ENCODE peak calls at places on chromosomes 7 and 10, in seven cellular contexts. One of them, this sample, is unnamed.

GRCh38 chr10:4763960-4764428 is 62.0 kb upstream of the AKR1E2 start:
- DNase-seq in A549: no peak
- DNase-seq in ELR: peak
- DNase-seq in stimulated activated naive CD8-positive, alpha-beta T cell treated with anti-CD3 and anti-CD28 coated beads, Interleukin-15, amount 100 ng/mL, for 72 hours: no peak
- DNase-seq in stimulated activated CD4-positive, alpha-beta T cell treated with anti-CD3 and anti-CD28 coated beads, Interleukin-4, amount 100 ng/mL, for 24 hours: peak
- DNase-seq in stromal cell of bone marrow: peak
- DNase-seq in stimulated activated CD8-positive, alpha-beta memory T cell treated with anti-CD3 and anti-CD28 coated beads, Interleukin-2, amount 100 ng/mL, for 48 hours: no peak
- DNase-seq in this sample: peak

GRCh38 chr10:132236161-132236560 is 49.4 kb downstream of the DPYSL4 start:
- DNase-seq in A549: no peak
- DNase-seq in ELR: no peak
- DNase-seq in stromal cell of bone marrow: no peak
- DNase-seq in stimulated activated naive CD8-positive, alpha-beta T cell treated with anti-CD3 and anti-CD28 coated beads, Interleukin-15, amount 100 ng/mL, for 72 hours: no peak
- DNase-seq in stimulated activated CD8-positive, alpha-beta memory T cell treated with anti-CD3 and anti-CD28 coated beads, Interleukin-2, amount 100 ng/mL, for 48 hours: no peak
- DNase-seq in stimulated activated CD4-positive, alpha-beta T cell treated with anti-CD3 and anti-CD28 coated beads, Interleukin-4, amount 100 ng/mL, for 24 hours: no peak
- DNase-seq in this sample: no peak

GRCh38 chr7:142334236-142334635 is 76.4 kb upstream of the PRSS58 start:
- DNase-seq in stromal cell of bone marrow: no peak
- DNase-seq in stimulated activated CD8-positive, alpha-beta memory T cell treated with anti-CD3 and anti-CD28 coated beads, Interleukin-2, amount 100 ng/mL, for 48 hours: no peak
- DNase-seq in stimulated activated CD4-positive, alpha-beta T cell treated with anti-CD3 and anti-CD28 coated beads, Interleukin-4, amount 100 ng/mL, for 24 hours: no peak
- DNase-seq in A549: no peak
- DNase-seq in ELR: no peak
- DNase-seq in stimulated activated naive CD8-positive, alpha-beta T cell treated with anti-CD3 and anti-CD28 coated beads, Interleukin-15, amount 100 ng/mL, for 72 hours: no peak
- DNase-seq in this sample: no peak

GRCh38 chr10:35626971-35627507 is 15.1 kb downstream of the FZD8 start:
- DNase-seq in stimulated activated naive CD8-positive, alpha-beta T cell treated with anti-CD3 and anti-CD28 coated beads, Interleukin-15, amount 100 ng/mL, for 72 hours: no peak
- DNase-seq in A549: no peak
- DNase-seq in stimulated activated CD4-positive, alpha-beta T cell treated with anti-CD3 and anti-CD28 coated beads, Interleukin-4, amount 100 ng/mL, for 24 hours: no peak
- DNase-seq in stimulated activated CD8-positive, alpha-beta memory T cell treated with anti-CD3 and anti-CD28 coated beads, Interleukin-2, amount 100 ng/mL, for 48 hours: no peak
- DNase-seq in stromal cell of bone marrow: peak
- DNase-seq in ELR: peak
- DNase-seq in this sample: no peak

GRCh38 chr7:14505906-14506305 is 396.6 kb downstream of the DGKB start:
- DNase-seq in stimulated activated CD8-positive, alpha-beta memory T cell treated with anti-CD3 and anti-CD28 coated beads, Interleukin-2, amount 100 ng/mL, for 48 hours: no peak
- DNase-seq in stromal cell of bone marrow: no peak
- DNase-seq in stimulated activated naive CD8-positive, alpha-beta T cell treated with anti-CD3 and anti-CD28 coated beads, Interleukin-15, amount 100 ng/mL, for 72 hours: no peak
- DNase-seq in A549: no peak
- DNase-seq in ELR: no peak
- DNase-seq in stimulated activated CD4-positive, alpha-beta T cell treated with anti-CD3 and anti-CD28 coated beads, Interleukin-4, amount 100 ng/mL, for 24 hours: no peak
- DNase-seq in this sample: no peak

GRCh38 chr7:351256-351655 is 61.3 kb downstream of the FOXL3 start:
- DNase-seq in ELR: no peak
- DNase-seq in stimulated activated CD8-positive, alpha-beta memory T cell treated with anti-CD3 and anti-CD28 coated beads, Interleukin-2, amount 100 ng/mL, for 48 hours: peak
- DNase-seq in stimulated activated CD4-positive, alpha-beta T cell treated with anti-CD3 and anti-CD28 coated beads, Interleukin-4, amount 100 ng/mL, for 24 hours: peak
- DNase-seq in stromal cell of bone marrow: no peak
- DNase-seq in A549: no peak
- DNase-seq in stimulated activated naive CD8-positive, alpha-beta T cell treated with anti-CD3 and anti-CD28 coated beads, Interleukin-15, amount 100 ng/mL, for 72 hours: peak
- DNase-seq in this sample: peak

GRCh38 chr7:126535176-126535575 is 717.6 kb downstream of the GRM8 start:
- DNase-seq in stimulated activated naive CD8-positive, alpha-beta T cell treated with anti-CD3 and anti-CD28 coated beads, Interleukin-15, amount 100 ng/mL, for 72 hours: no peak
- DNase-seq in A549: no peak
- DNase-seq in stimulated activated CD4-positive, alpha-beta T cell treated with anti-CD3 and anti-CD28 coated beads, Interleukin-4, amount 100 ng/mL, for 24 hours: no peak
- DNase-seq in stromal cell of bone marrow: no peak
- DNase-seq in ELR: no peak
- DNase-seq in stimulated activated CD8-positive, alpha-beta memory T cell treated with anti-CD3 and anti-CD28 coated beads, Interleukin-2, amount 100 ng/mL, for 48 hours: no peak
- DNase-seq in this sample: no peak

GRCh38 chr10:76209135-76209534 is 777.7 kb downstream of the LRMDA start:
- DNase-seq in stimulated activated CD8-positive, alpha-beta memory T cell treated with anti-CD3 and anti-CD28 coated beads, Interleukin-2, amount 100 ng/mL, for 48 hours: no peak
- DNase-seq in A549: no peak
- DNase-seq in stimulated activated naive CD8-positive, alpha-beta T cell treated with anti-CD3 and anti-CD28 coated beads, Interleukin-15, amount 100 ng/mL, for 72 hours: no peak
- DNase-seq in stromal cell of bone marrow: peak
- DNase-seq in ELR: peak
- DNase-seq in stimulated activated CD4-positive, alpha-beta T cell treated with anti-CD3 and anti-CD28 coated beads, Interleukin-4, amount 100 ng/mL, for 24 hours: no peak
- DNase-seq in this sample: no peak

GRCh38 chr7:100544949-100545635 is 6.1 kb downstream of the AGFG2 start:
- DNase-seq in stromal cell of bone marrow: no peak
- DNase-seq in A549: no peak
- DNase-seq in ELR: no peak
- DNase-seq in stimulated activated CD4-positive, alpha-beta T cell treated with anti-CD3 and anti-CD28 coated beads, Interleukin-4, amount 100 ng/mL, for 24 hours: no peak
- DNase-seq in stimulated activated naive CD8-positive, alpha-beta T cell treated with anti-CD3 and anti-CD28 coated beads, Interleukin-15, amount 100 ng/mL, for 72 hours: no peak
- DNase-seq in stimulated activated CD8-positive, alpha-beta memory T cell treated with anti-CD3 and anti-CD28 coated beads, Interleukin-2, amount 100 ng/mL, for 48 hours: no peak
- DNase-seq in this sample: peak

GRCh38 chr7:43569424-43569823 is 13.5 kb upstream of the STK17A start:
- DNase-seq in stimulated activated naive CD8-positive, alpha-beta T cell treated with anti-CD3 and anti-CD28 coated beads, Interleukin-15, amount 100 ng/mL, for 72 hours: no peak
- DNase-seq in ELR: peak
- DNase-seq in A549: no peak
- DNase-seq in stromal cell of bone marrow: peak
- DNase-seq in stimulated activated CD8-positive, alpha-beta memory T cell treated with anti-CD3 and anti-CD28 coated beads, Interleukin-2, amount 100 ng/mL, for 48 hours: no peak
- DNase-seq in stimulated activated CD4-positive, alpha-beta T cell treated with anti-CD3 and anti-CD28 coated beads, Interleukin-4, amount 100 ng/mL, for 24 hours: no peak
- DNase-seq in this sample: no peak

GRCh38 chr10:119517235-119518141 is 25.0 kb downstream of the RGS10 start:
- DNase-seq in A549: no peak
- DNase-seq in stimulated activated CD4-positive, alpha-beta T cell treated with anti-CD3 and anti-CD28 coated beads, Interleukin-4, amount 100 ng/mL, for 24 hours: peak
- DNase-seq in ELR: peak
- DNase-seq in stimulated activated naive CD8-positive, alpha-beta T cell treated with anti-CD3 and anti-CD28 coated beads, Interleukin-15, amount 100 ng/mL, for 72 hours: peak
- DNase-seq in stromal cell of bone marrow: no peak
- DNase-seq in stimulated activated CD8-positive, alpha-beta memory T cell treated with anti-CD3 and anti-CD28 coated beads, Interleukin-2, amount 100 ng/mL, for 48 hours: peak
- DNase-seq in this sample: peak

GRCh38 chr10:1142596-1142995 is 86.4 kb downstream of the WDR37 start:
- DNase-seq in stromal cell of bone marrow: no peak
- DNase-seq in A549: no peak
- DNase-seq in stimulated activated CD8-positive, alpha-beta memory T cell treated with anti-CD3 and anti-CD28 coated beads, Interleukin-2, amount 100 ng/mL, for 48 hours: no peak
- DNase-seq in stimulated activated CD4-positive, alpha-beta T cell treated with anti-CD3 and anti-CD28 coated beads, Interleukin-4, amount 100 ng/mL, for 24 hours: no peak
- DNase-seq in stimulated activated naive CD8-positive, alpha-beta T cell treated with anti-CD3 and anti-CD28 coated beads, Interleukin-15, amount 100 ng/mL, for 72 hours: no peak
- DNase-seq in ELR: peak
- DNase-seq in this sample: no peak

GRCh38 chr10:73584737-73585136 is 6.4 kb downstream of the USP54 start:
- DNase-seq in stimulated activated naive CD8-positive, alpha-beta T cell treated with anti-CD3 and anti-CD28 coated beads, Interleukin-15, amount 100 ng/mL, for 72 hours: no peak
- DNase-seq in ELR: peak
- DNase-seq in stimulated activated CD4-positive, alpha-beta T cell treated with anti-CD3 and anti-CD28 coated beads, Interleukin-4, amount 100 ng/mL, for 24 hours: no peak
- DNase-seq in stromal cell of bone marrow: no peak
- DNase-seq in A549: no peak
- DNase-seq in stimulated activated CD8-positive, alpha-beta memory T cell treated with anti-CD3 and anti-CD28 coated beads, Interleukin-2, amount 100 ng/mL, for 48 hours: no peak
- DNase-seq in this sample: no peak

GRCh38 chr10:20963721-20964595 is 66.8 kb upstream of the NEBL start:
- DNase-seq in stromal cell of bone marrow: no peak
- DNase-seq in stimulated activated CD4-positive, alpha-beta T cell treated with anti-CD3 and anti-CD28 coated beads, Interleukin-4, amount 100 ng/mL, for 24 hours: no peak
- DNase-seq in stimulated activated naive CD8-positive, alpha-beta T cell treated with anti-CD3 and anti-CD28 coated beads, Interleukin-15, amount 100 ng/mL, for 72 hours: no peak
- DNase-seq in A549: no peak
- DNase-seq in ELR: no peak
- DNase-seq in stimulated activated CD8-positive, alpha-beta memory T cell treated with anti-CD3 and anti-CD28 coated beads, Interleukin-2, amount 100 ng/mL, for 48 hours: no peak
- DNase-seq in this sample: no peak

GRCh38 chr7:148535227-148535626 is 55.3 kb upstream of the C7orf33 start:
- DNase-seq in stimulated activated CD4-positive, alpha-beta T cell treated with anti-CD3 and anti-CD28 coated beads, Interleukin-4, amount 100 ng/mL, for 24 hours: peak
- DNase-seq in A549: no peak
- DNase-seq in stimulated activated CD8-positive, alpha-beta memory T cell treated with anti-CD3 and anti-CD28 coated beads, Interleukin-2, amount 100 ng/mL, for 48 hours: peak
- DNase-seq in stromal cell of bone marrow: no peak
- DNase-seq in ELR: no peak
- DNase-seq in stimulated activated naive CD8-positive, alpha-beta T cell treated with anti-CD3 and anti-CD28 coated beads, Interleukin-15, amount 100 ng/mL, for 72 hours: peak
- DNase-seq in this sample: peak

GRCh38 chr10:79192677-79193003 is 123.9 kb downstream of the ZMIZ1 start:
- DNase-seq in stimulated activated CD8-positive, alpha-beta memory T cell treated with anti-CD3 and anti-CD28 coated beads, Interleukin-2, amount 100 ng/mL, for 48 hours: no peak
- DNase-seq in ELR: peak
- DNase-seq in stimulated activated naive CD8-positive, alpha-beta T cell treated with anti-CD3 and anti-CD28 coated beads, Interleukin-15, amount 100 ng/mL, for 72 hours: no peak
- DNase-seq in A549: no peak
- DNase-seq in stromal cell of bone marrow: no peak
- DNase-seq in stimulated activated CD4-positive, alpha-beta T cell treated with anti-CD3 and anti-CD28 coated beads, Interleukin-4, amount 100 ng/mL, for 24 hours: no peak
- DNase-seq in this sample: peak

GRCh38 chr10:117318909-117319308 is 56.3 kb downstream of the PDZD8 start:
- DNase-seq in stromal cell of bone marrow: no peak
- DNase-seq in ELR: peak
- DNase-seq in A549: peak
- DNase-seq in stimulated activated naive CD8-positive, alpha-beta T cell treated with anti-CD3 and anti-CD28 coated beads, Interleukin-15, amount 100 ng/mL, for 72 hours: no peak
- DNase-seq in stimulated activated CD4-positive, alpha-beta T cell treated with anti-CD3 and anti-CD28 coated beads, Interleukin-4, amount 100 ng/mL, for 24 hours: no peak
- DNase-seq in stimulated activated CD8-positive, alpha-beta memory T cell treated with anti-CD3 and anti-CD28 coated beads, Interleukin-2, amount 100 ng/mL, for 48 hours: no peak
- DNase-seq in this sample: peak

GRCh38 chr7:70647801-70648491 is 484.0 kb upstream of the GALNT17 start:
- DNase-seq in ELR: peak
- DNase-seq in A549: no peak
- DNase-seq in stimulated activated naive CD8-positive, alpha-beta T cell treated with anti-CD3 and anti-CD28 coated beads, Interleukin-15, amount 100 ng/mL, for 72 hours: peak
- DNase-seq in stimulated activated CD4-positive, alpha-beta T cell treated with anti-CD3 and anti-CD28 coated beads, Interleukin-4, amount 100 ng/mL, for 24 hours: peak
- DNase-seq in stimulated activated CD8-positive, alpha-beta memory T cell treated with anti-CD3 and anti-CD28 coated beads, Interleukin-2, amount 100 ng/mL, for 48 hours: peak
- DNase-seq in stromal cell of bone marrow: no peak
- DNase-seq in this sample: no peak

GRCh38 chr10:6579904-6580278 is at the start of gene PRKCQ:
- DNase-seq in stimulated activated naive CD8-positive, alpha-beta T cell treated with anti-CD3 and anti-CD28 coated beads, Interleukin-15, amount 100 ng/mL, for 72 hours: no peak
- DNase-seq in A549: peak
- DNase-seq in stimulated activated CD8-positive, alpha-beta memory T cell treated with anti-CD3 and anti-CD28 coated beads, Interleukin-2, amount 100 ng/mL, for 48 hours: no peak
- DNase-seq in stimulated activated CD4-positive, alpha-beta T cell treated with anti-CD3 and anti-CD28 coated beads, Interleukin-4, amount 100 ng/mL, for 24 hours: no peak
- DNase-seq in stromal cell of bone marrow: no peak
- DNase-seq in ELR: peak
- DNase-seq in this sample: no peak

GRCh38 chr7:21981524-21981923 is 35.8 kb upstream of the CDCA7L start:
- DNase-seq in stromal cell of bone marrow: no peak
- DNase-seq in stimulated activated naive CD8-positive, alpha-beta T cell treated with anti-CD3 and anti-CD28 coated beads, Interleukin-15, amount 100 ng/mL, for 72 hours: no peak
- DNase-seq in stimulated activated CD8-positive, alpha-beta memory T cell treated with anti-CD3 and anti-CD28 coated beads, Interleukin-2, amount 100 ng/mL, for 48 hours: no peak
- DNase-seq in ELR: no peak
- DNase-seq in A549: no peak
- DNase-seq in stimulated activated CD4-positive, alpha-beta T cell treated with anti-CD3 and anti-CD28 coated beads, Interleukin-4, amount 100 ng/mL, for 24 hours: no peak
- DNase-seq in this sample: no peak

GRCh38 chr10:22737587-22737986 is 23.2 kb upstream of the PIP4K2A start:
- DNase-seq in stromal cell of bone marrow: peak
- DNase-seq in ELR: peak
- DNase-seq in stimulated activated naive CD8-positive, alpha-beta T cell treated with anti-CD3 and anti-CD28 coated beads, Interleukin-15, amount 100 ng/mL, for 72 hours: no peak
- DNase-seq in A549: no peak
- DNase-seq in stimulated activated CD4-positive, alpha-beta T cell treated with anti-CD3 and anti-CD28 coated beads, Interleukin-4, amount 100 ng/mL, for 24 hours: no peak
- DNase-seq in stimulated activated CD8-positive, alpha-beta memory T cell treated with anti-CD3 and anti-CD28 coated beads, Interleukin-2, amount 100 ng/mL, for 48 hours: no peak
- DNase-seq in this sample: no peak

GRCh38 chr7:76108540-76109233 is 60.8 kb downstream of the MDH2 start:
- DNase-seq in ELR: peak
- DNase-seq in stimulated activated CD4-positive, alpha-beta T cell treated with anti-CD3 and anti-CD28 coated beads, Interleukin-4, amount 100 ng/mL, for 24 hours: no peak
- DNase-seq in stimulated activated naive CD8-positive, alpha-beta T cell treated with anti-CD3 and anti-CD28 coated beads, Interleukin-15, amount 100 ng/mL, for 72 hours: no peak
- DNase-seq in stromal cell of bone marrow: no peak
- DNase-seq in stimulated activated CD8-positive, alpha-beta memory T cell treated with anti-CD3 and anti-CD28 coated beads, Interleukin-2, amount 100 ng/mL, for 48 hours: no peak
- DNase-seq in A549: peak
- DNase-seq in this sample: no peak

GRCh38 chr10:5390607-5391205 is 13.9 kb downstream of the TUBAL3 start:
- DNase-seq in stimulated activated CD4-positive, alpha-beta T cell treated with anti-CD3 and anti-CD28 coated beads, Interleukin-4, amount 100 ng/mL, for 24 hours: no peak
- DNase-seq in stimulated activated CD8-positive, alpha-beta memory T cell treated with anti-CD3 and anti-CD28 coated beads, Interleukin-2, amount 100 ng/mL, for 48 hours: no peak
- DNase-seq in stimulated activated naive CD8-positive, alpha-beta T cell treated with anti-CD3 and anti-CD28 coated beads, Interleukin-15, amount 100 ng/mL, for 72 hours: no peak
- DNase-seq in stromal cell of bone marrow: no peak
- DNase-seq in A549: no peak
- DNase-seq in ELR: no peak
- DNase-seq in this sample: no peak

GRCh38 chr10:16854623-16855022 is 37.4 kb upstream of the RSU1 start:
- DNase-seq in ELR: peak
- DNase-seq in A549: no peak
- DNase-seq in stimulated activated CD8-positive, alpha-beta memory T cell treated with anti-CD3 and anti-CD28 coated beads, Interleukin-2, amount 100 ng/mL, for 48 hours: no peak
- DNase-seq in stromal cell of bone marrow: no peak
- DNase-seq in stimulated activated naive CD8-positive, alpha-beta T cell treated with anti-CD3 and anti-CD28 coated beads, Interleukin-15, amount 100 ng/mL, for 72 hours: no peak
- DNase-seq in stimulated activated CD4-positive, alpha-beta T cell treated with anti-CD3 and anti-CD28 coated beads, Interleukin-4, amount 100 ng/mL, for 24 hours: no peak
- DNase-seq in this sample: no peak

GRCh38 chr10:8054498-8055407 is at the start of gene GATA3:
- DNase-seq in A549: peak
- DNase-seq in stromal cell of bone marrow: no peak
- DNase-seq in stimulated activated CD8-positive, alpha-beta memory T cell treated with anti-CD3 and anti-CD28 coated beads, Interleukin-2, amount 100 ng/mL, for 48 hours: peak
- DNase-seq in stimulated activated naive CD8-positive, alpha-beta T cell treated with anti-CD3 and anti-CD28 coated beads, Interleukin-15, amount 100 ng/mL, for 72 hours: peak
- DNase-seq in stimulated activated CD4-positive, alpha-beta T cell treated with anti-CD3 and anti-CD28 coated beads, Interleukin-4, amount 100 ng/mL, for 24 hours: peak
- DNase-seq in ELR: peak
- DNase-seq in this sample: peak

GRCh38 chr7:151409555-151410404 is at the start of gene WDR86:
- DNase-seq in A549: no peak
- DNase-seq in stromal cell of bone marrow: no peak
- DNase-seq in stimulated activated CD8-positive, alpha-beta memory T cell treated with anti-CD3 and anti-CD28 coated beads, Interleukin-2, amount 100 ng/mL, for 48 hours: no peak
- DNase-seq in stimulated activated CD4-positive, alpha-beta T cell treated with anti-CD3 and anti-CD28 coated beads, Interleukin-4, amount 100 ng/mL, for 24 hours: no peak
- DNase-seq in stimulated activated naive CD8-positive, alpha-beta T cell treated with anti-CD3 and anti-CD28 coated beads, Interleukin-15, amount 100 ng/mL, for 72 hours: no peak
- DNase-seq in ELR: no peak
- DNase-seq in this sample: no peak

GRCh38 chr10:88116491-88116890 is 253.1 kb downstream of the PTEN start:
- DNase-seq in ELR: peak
- DNase-seq in stromal cell of bone marrow: peak
- DNase-seq in stimulated activated CD4-positive, alpha-beta T cell treated with anti-CD3 and anti-CD28 coated beads, Interleukin-4, amount 100 ng/mL, for 24 hours: no peak
- DNase-seq in A549: no peak
- DNase-seq in stimulated activated naive CD8-positive, alpha-beta T cell treated with anti-CD3 and anti-CD28 coated beads, Interleukin-15, amount 100 ng/mL, for 72 hours: no peak
- DNase-seq in stimulated activated CD8-positive, alpha-beta memory T cell treated with anti-CD3 and anti-CD28 coated beads, Interleukin-2, amount 100 ng/mL, for 48 hours: no peak
- DNase-seq in this sample: no peak

GRCh38 chr10:7797582-7797981 is 9.6 kb downstream of the ATP5F1C start:
- DNase-seq in ELR: peak
- DNase-seq in A549: peak
- DNase-seq in stimulated activated CD8-positive, alpha-beta memory T cell treated with anti-CD3 and anti-CD28 coated beads, Interleukin-2, amount 100 ng/mL, for 48 hours: no peak
- DNase-seq in stimulated activated naive CD8-positive, alpha-beta T cell treated with anti-CD3 and anti-CD28 coated beads, Interleukin-15, amount 100 ng/mL, for 72 hours: no peak
- DNase-seq in stimulated activated CD4-positive, alpha-beta T cell treated with anti-CD3 and anti-CD28 coated beads, Interleukin-4, amount 100 ng/mL, for 24 hours: no peak
- DNase-seq in stromal cell of bone marrow: peak
- DNase-seq in this sample: peak

GRCh38 chr7:41261081-41261480 is 441.8 kb downstream of the INHBA start:
- DNase-seq in stimulated activated CD4-positive, alpha-beta T cell treated with anti-CD3 and anti-CD28 coated beads, Interleukin-4, amount 100 ng/mL, for 24 hours: no peak
- DNase-seq in stimulated activated CD8-positive, alpha-beta memory T cell treated with anti-CD3 and anti-CD28 coated beads, Interleukin-2, amount 100 ng/mL, for 48 hours: no peak
- DNase-seq in stromal cell of bone marrow: no peak
- DNase-seq in A549: no peak
- DNase-seq in stimulated activated naive CD8-positive, alpha-beta T cell treated with anti-CD3 and anti-CD28 coated beads, Interleukin-15, amount 100 ng/mL, for 72 hours: no peak
- DNase-seq in ELR: no peak
- DNase-seq in this sample: no peak

GRCh38 chr7:26090927-26091519 is 61.0 kb upstream of the NFE2L3 start:
- DNase-seq in stimulated activated CD8-positive, alpha-beta memory T cell treated with anti-CD3 and anti-CD28 coated beads, Interleukin-2, amount 100 ng/mL, for 48 hours: no peak
- DNase-seq in A549: peak
- DNase-seq in ELR: peak
- DNase-seq in stromal cell of bone marrow: peak
- DNase-seq in stimulated activated CD4-positive, alpha-beta T cell treated with anti-CD3 and anti-CD28 coated beads, Interleukin-4, amount 100 ng/mL, for 24 hours: no peak
- DNase-seq in stimulated activated naive CD8-positive, alpha-beta T cell treated with anti-CD3 and anti-CD28 coated beads, Interleukin-15, amount 100 ng/mL, for 72 hours: peak
- DNase-seq in this sample: peak

GRCh38 chr10:113169853-113170455 is 219.9 kb downstream of the TCF7L2 start:
- DNase-seq in stromal cell of bone marrow: no peak
- DNase-seq in A549: no peak
- DNase-seq in stimulated activated CD4-positive, alpha-beta T cell treated with anti-CD3 and anti-CD28 coated beads, Interleukin-4, amount 100 ng/mL, for 24 hours: peak
- DNase-seq in ELR: no peak
- DNase-seq in stimulated activated CD8-positive, alpha-beta memory T cell treated with anti-CD3 and anti-CD28 coated beads, Interleukin-2, amount 100 ng/mL, for 48 hours: no peak
- DNase-seq in stimulated activated naive CD8-positive, alpha-beta T cell treated with anti-CD3 and anti-CD28 coated beads, Interleukin-15, amount 100 ng/mL, for 72 hours: peak
- DNase-seq in this sample: no peak

GRCh38 chr10:78672898-78673297 is 395.9 kb upstream of the ZMIZ1 start:
- DNase-seq in ELR: peak
- DNase-seq in A549: no peak
- DNase-seq in stimulated activated CD4-positive, alpha-beta T cell treated with anti-CD3 and anti-CD28 coated beads, Interleukin-4, amount 100 ng/mL, for 24 hours: no peak
- DNase-seq in stimulated activated CD8-positive, alpha-beta memory T cell treated with anti-CD3 and anti-CD28 coated beads, Interleukin-2, amount 100 ng/mL, for 48 hours: no peak
- DNase-seq in stimulated activated naive CD8-positive, alpha-beta T cell treated with anti-CD3 and anti-CD28 coated beads, Interleukin-15, amount 100 ng/mL, for 72 hours: no peak
- DNase-seq in stromal cell of bone marrow: peak
- DNase-seq in this sample: no peak

GRCh38 chr10:14050598-14050997 is 280.1 kb downstream of the FRMD4A start:
- DNase-seq in A549: no peak
- DNase-seq in stimulated activated CD4-positive, alpha-beta T cell treated with anti-CD3 and anti-CD28 coated beads, Interleukin-4, amount 100 ng/mL, for 24 hours: no peak
- DNase-seq in stimulated activated CD8-positive, alpha-beta memory T cell treated with anti-CD3 and anti-CD28 coated beads, Interleukin-2, amount 100 ng/mL, for 48 hours: no peak
- DNase-seq in stromal cell of bone marrow: no peak
- DNase-seq in ELR: no peak
- DNase-seq in stimulated activated naive CD8-positive, alpha-beta T cell treated with anti-CD3 and anti-CD28 coated beads, Interleukin-15, amount 100 ng/mL, for 72 hours: no peak
- DNase-seq in this sample: no peak

This sample was measured in lung microvascular endothelial cell.